ENCODE peak calls at places on chromosome 6, in seven cellular contexts. One of them, this sample, is unnamed.

GRCh38 chr6:152635949-152636674 is 1.1 kb downstream of the SYNE1 start:
- DNase-seq in H9: peak
- DNase-seq in IMR-90: peak
- DNase-seq in mesendoderm: peak
- DNase-seq in H1: peak
- DNase-seq in mesenchymal stem cell: peak
- DNase-seq in trophoblast cell: no peak
- DNase-seq in this sample: peak

GRCh38 chr6:169189686-169190085 is 64.0 kb downstream of the THBS2 start:
- DNase-seq in H9: no peak
- DNase-seq in IMR-90: peak
- DNase-seq in mesendoderm: no peak
- DNase-seq in H1: no peak
- DNase-seq in mesenchymal stem cell: no peak
- DNase-seq in trophoblast cell: no peak
- DNase-seq in this sample: no peak

GRCh38 chr6:35808688-35809087 is 3.5 kb downstream of the LHFPL5 start:
- DNase-seq in H9: no peak
- DNase-seq in IMR-90: no peak
- DNase-seq in mesendoderm: no peak
- DNase-seq in H1: no peak
- DNase-seq in mesenchymal stem cell: no peak
- DNase-seq in trophoblast cell: no peak
- DNase-seq in this sample: no peak

GRCh38 chr6:109821494-109821893 is 130.4 kb downstream of the FIG4 start:
- DNase-seq in H9: no peak
- DNase-seq in IMR-90: no peak
- DNase-seq in mesendoderm: peak
- DNase-seq in H1: no peak
- DNase-seq in mesenchymal stem cell: no peak
- DNase-seq in trophoblast cell: no peak
- DNase-seq in this sample: no peak

GRCh38 chr6:146289816-146290588 is 253.6 kb upstream of the RAB32 start:
- DNase-seq in H9: no peak
- DNase-seq in IMR-90: peak
- DNase-seq in mesendoderm: no peak
- DNase-seq in H1: no peak
- DNase-seq in mesenchymal stem cell: peak
- DNase-seq in trophoblast cell: peak
- DNase-seq in this sample: no peak

GRCh38 chr6:52305948-52306767 is 21.6 kb upstream of the MCM3 start:
- DNase-seq in H9: no peak
- DNase-seq in IMR-90: no peak
- DNase-seq in mesendoderm: no peak
- DNase-seq in H1: no peak
- DNase-seq in mesenchymal stem cell: no peak
- DNase-seq in trophoblast cell: no peak
- DNase-seq in this sample: no peak

GRCh38 chr6:113009682-113010081 is 662.6 kb downstream of the RFPL4B start:
- DNase-seq in H9: no peak
- DNase-seq in IMR-90: peak
- DNase-seq in mesendoderm: no peak
- DNase-seq in H1: no peak
- DNase-seq in mesenchymal stem cell: no peak
- DNase-seq in trophoblast cell: peak
- DNase-seq in this sample: no peak

GRCh38 chr6:167747152-167747427 is 79.6 kb upstream of the AFDN start:
- DNase-seq in H9: no peak
- DNase-seq in IMR-90: no peak
- DNase-seq in mesendoderm: no peak
- DNase-seq in H1: no peak
- DNase-seq in mesenchymal stem cell: no peak
- DNase-seq in trophoblast cell: no peak
- DNase-seq in this sample: no peak

GRCh38 chr6:29376003-29376402 is 912 bp upstream of the OR12D3 start:
- DNase-seq in H9: no peak
- DNase-seq in IMR-90: no peak
- DNase-seq in mesendoderm: peak
- DNase-seq in H1: no peak
- DNase-seq in mesenchymal stem cell: no peak
- DNase-seq in trophoblast cell: peak
- DNase-seq in this sample: no peak

GRCh38 chr6:44022296-44022661 is 105.0 kb downstream of the MRPL14 start:
- DNase-seq in H9: peak
- DNase-seq in IMR-90: peak
- DNase-seq in mesendoderm: no peak
- DNase-seq in H1: no peak
- DNase-seq in mesenchymal stem cell: no peak
- DNase-seq in trophoblast cell: peak
- DNase-seq in this sample: no peak

GRCh38 chr6:143969077-143969476 is 39.0 kb downstream of the PLAGL1 start:
- DNase-seq in H9: no peak
- DNase-seq in IMR-90: no peak
- DNase-seq in mesendoderm: peak
- DNase-seq in H1: no peak
- DNase-seq in mesenchymal stem cell: no peak
- DNase-seq in trophoblast cell: no peak
- DNase-seq in this sample: no peak

DNA sequence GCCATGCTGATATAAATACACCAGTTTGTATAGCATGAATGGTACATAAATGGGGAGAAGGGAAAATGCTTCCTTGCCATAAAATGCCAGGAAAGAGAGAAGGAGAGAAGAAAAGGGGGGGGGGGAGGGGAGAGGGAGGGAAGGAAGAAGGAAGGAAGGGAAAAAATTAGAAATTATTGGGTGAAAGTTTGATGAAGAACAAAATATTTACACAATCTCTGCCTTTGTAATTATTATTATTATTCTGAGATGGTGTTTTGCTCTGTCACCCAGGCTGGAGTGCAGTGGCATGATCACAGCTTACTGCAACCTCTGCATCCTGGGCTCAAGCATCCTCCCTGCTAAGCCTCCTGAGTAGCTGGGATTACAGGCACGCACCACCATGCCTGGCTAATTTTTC is 10.2 kb upstream of the ZDHHC14 start:
- DNase-seq in H9: no peak
- DNase-seq in IMR-90: no peak
- DNase-seq in mesendoderm: no peak
- DNase-seq in H1: no peak
- DNase-seq in mesenchymal stem cell: no peak
- DNase-seq in trophoblast cell: no peak
- DNase-seq in this sample: no peak
- H2BK120ac ChIP-seq in H9: no peak
- H2BK120ac ChIP-seq in IMR-90: no peak
- H2BK120ac ChIP-seq in mesendoderm: no peak
- H2BK120ac ChIP-seq in H1: no peak
- H2BK120ac ChIP-seq in mesenchymal stem cell: no peak
- H2BK120ac ChIP-seq in trophoblast cell: no peak
- H2BK120ac ChIP-seq in this sample: no peak

GRCh38 chr6:162373192-162373591 is 354.4 kb downstream of the PRKN start:
- DNase-seq in H9: no peak
- DNase-seq in IMR-90: no peak
- DNase-seq in mesendoderm: no peak
- DNase-seq in H1: no peak
- DNase-seq in mesenchymal stem cell: no peak
- DNase-seq in trophoblast cell: no peak
- DNase-seq in this sample: no peak

GRCh38 chr6:162372092-162372491 is 355.5 kb downstream of the PRKN start:
- DNase-seq in H9: no peak
- DNase-seq in IMR-90: no peak
- DNase-seq in mesendoderm: no peak
- DNase-seq in H1: no peak
- DNase-seq in mesenchymal stem cell: peak
- DNase-seq in trophoblast cell: no peak
- DNase-seq in this sample: no peak

GRCh38 chr6:162373868-162374267 is 353.7 kb downstream of the PRKN start:
- DNase-seq in H9: no peak
- DNase-seq in IMR-90: no peak
- DNase-seq in mesendoderm: no peak
- DNase-seq in H1: no peak
- DNase-seq in mesenchymal stem cell: no peak
- DNase-seq in trophoblast cell: no peak
- DNase-seq in this sample: no peak

GRCh38 chr6:162379762-162380409 is 347.7 kb downstream of the PRKN start:
- DNase-seq in H9: no peak
- DNase-seq in IMR-90: no peak
- DNase-seq in mesendoderm: no peak
- DNase-seq in H1: no peak
- DNase-seq in mesenchymal stem cell: peak
- DNase-seq in trophoblast cell: no peak
- DNase-seq in this sample: no peak

DNA sequence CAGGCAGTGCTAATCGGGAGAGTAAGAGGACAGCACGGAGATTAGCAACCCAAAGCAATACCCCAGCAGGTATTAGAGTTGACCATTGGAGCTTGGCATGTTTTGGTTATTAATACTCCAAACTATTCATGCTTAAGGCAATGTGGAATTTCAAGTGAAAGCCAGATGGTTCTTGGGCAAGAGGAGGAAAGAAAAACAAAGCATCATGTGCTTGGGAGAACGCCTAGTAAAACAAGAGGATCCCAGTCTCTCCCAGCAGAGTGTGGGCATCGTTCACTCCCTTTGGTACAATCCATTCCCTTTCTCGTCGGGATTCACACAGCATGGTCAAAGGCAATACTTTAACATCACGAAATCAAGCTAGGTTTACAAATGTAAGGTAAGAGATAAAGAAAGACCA is 349.8 kb downstream of the PRKN start:
- DNase-seq in H9: no peak
- DNase-seq in IMR-90: no peak
- DNase-seq in mesendoderm: no peak
- DNase-seq in H1: no peak
- DNase-seq in mesenchymal stem cell: no peak
- DNase-seq in trophoblast cell: no peak
- DNase-seq in this sample: no peak
- H3K23ac ChIP-seq in H9: no peak
- H3K23ac ChIP-seq in IMR-90: no peak
- H3K23ac ChIP-seq in mesendoderm: no peak
- H3K23ac ChIP-seq in H1: no peak
- H3K23ac ChIP-seq in mesenchymal stem cell: no peak
- H3K23ac ChIP-seq in trophoblast cell: no peak
- H3K23ac ChIP-seq in this sample: no peak

DNA sequence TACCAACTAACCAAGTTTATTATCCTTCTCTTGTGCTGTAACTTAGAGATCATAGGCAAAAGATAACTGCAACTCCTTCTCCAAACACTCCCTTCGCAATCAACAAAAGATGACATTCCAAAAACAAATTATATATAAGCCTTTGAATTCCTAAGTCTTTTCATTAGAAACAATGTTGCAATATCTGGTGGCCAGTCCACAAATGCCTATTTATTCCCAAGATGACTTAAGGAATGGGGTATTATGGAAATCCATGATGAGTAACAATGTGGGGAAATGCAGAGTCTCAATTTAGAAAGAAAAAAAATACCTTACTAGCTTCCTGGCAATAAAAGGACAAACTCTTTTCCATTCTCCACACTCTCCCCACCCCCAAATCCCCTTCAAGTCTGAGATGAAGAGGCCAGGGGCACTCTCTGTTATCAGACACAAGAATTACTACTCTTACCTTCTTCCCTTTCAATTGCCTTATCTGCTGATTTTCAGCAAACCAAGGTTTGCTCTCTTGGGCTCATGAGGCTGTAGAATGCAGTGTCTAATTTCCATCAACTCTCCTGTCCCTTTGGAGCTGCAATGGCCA is 27.3 kb downstream of the BTBD9 start:
- DNase-seq in H9: no peak
- DNase-seq in IMR-90: peak
- DNase-seq in mesendoderm: peak
- DNase-seq in H1: no peak
- DNase-seq in mesenchymal stem cell: peak
- DNase-seq in trophoblast cell: peak
- DNase-seq in this sample: no peak
- H4K8ac ChIP-seq in H9: no peak
- H4K8ac ChIP-seq in IMR-90: peak
- H4K8ac ChIP-seq in mesendoderm: no peak
- H4K8ac ChIP-seq in H1: no peak
- H4K8ac ChIP-seq in mesenchymal stem cell: no peak
- H4K8ac ChIP-seq in trophoblast cell: no peak
- H4K8ac ChIP-seq in this sample: no peak

GRCh38 chr6:37004044-37004984 is 1.1 kb upstream of the FGD2 start:
- DNase-seq in H9: no peak
- DNase-seq in IMR-90: no peak
- DNase-seq in mesendoderm: no peak
- DNase-seq in H1: no peak
- DNase-seq in mesenchymal stem cell: no peak
- DNase-seq in trophoblast cell: no peak
- DNase-seq in this sample: no peak

GRCh38 chr6:36997811-36998722 is 7.4 kb upstream of the FGD2 start:
- DNase-seq in H9: no peak
- DNase-seq in IMR-90: no peak
- DNase-seq in mesendoderm: no peak
- DNase-seq in H1: no peak
- DNase-seq in mesenchymal stem cell: no peak
- DNase-seq in trophoblast cell: no peak
- DNase-seq in this sample: no peak

GRCh38 chr6:36999467-37000125 is 5.9 kb upstream of the FGD2 start:
- DNase-seq in H9: no peak
- DNase-seq in IMR-90: no peak
- DNase-seq in mesendoderm: no peak
- DNase-seq in H1: no peak
- DNase-seq in mesenchymal stem cell: no peak
- DNase-seq in trophoblast cell: no peak
- DNase-seq in this sample: no peak

GRCh38 chr6:36998723-36999466 is 6.6 kb upstream of the FGD2 start:
- DNase-seq in H9: no peak
- DNase-seq in IMR-90: no peak
- DNase-seq in mesendoderm: no peak
- DNase-seq in H1: no peak
- DNase-seq in mesenchymal stem cell: no peak
- DNase-seq in trophoblast cell: no peak
- DNase-seq in this sample: no peak
- H2BK120ac ChIP-seq in H9: no peak
- H2BK120ac ChIP-seq in IMR-90: no peak
- H2BK120ac ChIP-seq in mesendoderm: no peak
- H2BK120ac ChIP-seq in H1: no peak
- H2BK120ac ChIP-seq in mesenchymal stem cell: no peak
- H2BK120ac ChIP-seq in trophoblast cell: no peak
- H2BK120ac ChIP-seq in this sample: no peak

GRCh38 chr6:104908431-104909139 is 48.3 kb upstream of the LIN28B start:
- DNase-seq in H9: no peak
- DNase-seq in IMR-90: no peak
- DNase-seq in mesendoderm: no peak
- DNase-seq in H1: no peak
- DNase-seq in mesenchymal stem cell: no peak
- DNase-seq in trophoblast cell: peak
- DNase-seq in this sample: no peak
- H3K23ac ChIP-seq in H9: no peak
- H3K23ac ChIP-seq in IMR-90: no peak
- H3K23ac ChIP-seq in mesendoderm: no peak
- H3K23ac ChIP-seq in H1: no peak
- H3K23ac ChIP-seq in mesenchymal stem cell: no peak
- H3K23ac ChIP-seq in trophoblast cell: no peak
- H3K23ac ChIP-seq in this sample: no peak

GRCh38 chr6:4942673-4943009 is 61.2 kb downstream of the RPP40 start:
- DNase-seq in H9: no peak
- DNase-seq in IMR-90: no peak
- DNase-seq in mesendoderm: no peak
- DNase-seq in H1: no peak
- DNase-seq in mesenchymal stem cell: no peak
- DNase-seq in trophoblast cell: no peak
- DNase-seq in this sample: no peak
- H4K8ac ChIP-seq in H9: no peak
- H4K8ac ChIP-seq in IMR-90: peak
- H4K8ac ChIP-seq in mesendoderm: no peak
- H4K8ac ChIP-seq in H1: no peak
- H4K8ac ChIP-seq in mesenchymal stem cell: peak
- H4K8ac ChIP-seq in trophoblast cell: no peak
- H4K8ac ChIP-seq in this sample: no peak